ENCODE peak calls at places on chromosome 7, in four cellular contexts. M is progenitor cell of endocrine pancreas, U is tibial artery, O is esophagus muscularis mucosa. L is an unnamed sample.
A peak's percentile ranks its signal among the peaks of the same experiment; 100 is the strongest.

GRCh38 chr7:138919256-138919655 is 61.9 kb downstream of the KIAA1549 start:
- DNase-seq in M (no peak), U (no peak), O (no peak), L (no peak)

GRCh38 chr7:105297309-105297708 is 91.4 kb downstream of the SRPK2 start:
- DNase-seq in M (no peak), U (no peak), O (no peak), L (no peak)

GRCh38 chr7:83149466-83149865 is 13.2 kb downstream of the PCLO start:
- DNase-seq in M (no peak), U (no peak), O (no peak), L (no peak)

GRCh38 chr7:101020444-101020843 is 563 bp downstream of the MUC17 start:
- DNase-seq in M (no peak), U (no peak), O (no peak), L (no peak)

GRCh38 chr7:68411742-68412141 is 1186.5 kb upstream of the AUTS2 start:
- DNase-seq in M (no peak), U (no peak), O (no peak), L (no peak)

GRCh38 chr7:155455776-155456516 is 2.0 kb upstream of the EN2 start:
- DNase-seq in M (no peak), U (no peak), O (no peak), L (peak; percentile 46)

GRCh38 chr7:17716816-17717215 is 223.5 kb downstream of the SNX13 start:
- DNase-seq in M (no peak), U (no peak), O (no peak), L (no peak)

GRCh38 chr7:136940122-136940521 is 71.7 kb downstream of the CHRM2 start:
- DNase-seq in M (no peak), U (no peak), O (no peak), L (no peak)

GRCh38 chr7:107966701-107967100 is 36.3 kb downstream of the LAMB1 start:
- DNase-seq in M (no peak), U (no peak), O (no peak), L (no peak)

GRCh38 chr7:50502001-50502684 is 52.0 kb upstream of the FIGNL1 start:
- DNase-seq in M (no peak), U (peak; percentile 92), O (no peak), L (no peak)

GRCh38 chr7:155819186-155819585 is 6.9 kb upstream of the SHH start:
- DNase-seq in M (no peak), U (no peak), O (no peak), L (no peak)

GRCh38 chr7:136956232-136956631 is 87.8 kb downstream of the CHRM2 start:
- DNase-seq in M (no peak), U (no peak), O (no peak), L (no peak)

GRCh38 chr7:39501358-39501757 is 64.8 kb upstream of the YAE1 start:
- DNase-seq in M (no peak), U (no peak), O (no peak), L (no peak)

GRCh38 chr7:15057272-15057671 is 154.7 kb upstream of the DGKB start:
- DNase-seq in M (no peak), U (no peak), O (no peak), L (no peak)

GRCh38 chr7:45890902-45891461 is 2.7 kb downstream of the IGFBP1 start:
- DNase-seq in M (no peak), U (no peak), O (no peak), L (no peak)

GRCh38 chr7:105224884-105225651 is 163.7 kb downstream of the SRPK2 start:
- DNase-seq in M (no peak), U (no peak), O (no peak), L (peak; percentile 39)

GRCh38 chr7:69962077-69962855 is 364.0 kb downstream of the AUTS2 start:
- DNase-seq in M (no peak), U (no peak), O (no peak), L (no peak)

GRCh38 chr7:5397657-5398237 is 25.9 kb downstream of the TNRC18 start:
- DNase-seq in M (no peak), U (no peak), O (no peak), L (no peak)

GRCh38 chr7:5395246-5395645 is 28.4 kb downstream of the TNRC18 start:
- DNase-seq in M (no peak), U (no peak), O (no peak), L (peak; percentile 11)

GRCh38 chr7:5396999-5397656 is 26.5 kb downstream of the TNRC18 start:
- DNase-seq in M (no peak), U (peak; percentile 90), O (peak; percentile 95), L (peak; percentile 95)

GRCh38 chr7:5394264-5395105 is 29.1 kb downstream of the TNRC18 start:
- DNase-seq in M (no peak), U (no peak), O (no peak), L (peak; percentile 20)

GRCh38 chr7:5396542-5396941 is 27.1 kb downstream of the TNRC18 start:
- DNase-seq in M (no peak), U (no peak), O (no peak), L (peak; percentile 83)
- TF ChIP-seq CTCF in M (no peak), U (no peak), O (peak; percentile 22), L (peak; percentile 52)

GRCh38 chr7:44242091-44242490 is 41.3 kb downstream of the YKT6 start:
- DNase-seq in M (no peak), U (no peak), O (no peak), L (no peak)

GRCh38 chr7:44238116-44238695 is 37.4 kb downstream of the YKT6 start:
- DNase-seq in M (no peak), U (no peak), O (no peak), L (no peak)

GRCh38 chr7:44240376-44240775 is 39.6 kb downstream of the YKT6 start:
- DNase-seq in M (no peak), U (no peak), O (no peak), L (no peak)

GRCh38 chr7:44239361-44239760 is 38.6 kb downstream of the YKT6 start:
- DNase-seq in M (no peak), U (no peak), O (no peak), L (no peak)

GRCh38 chr7:44240983-44241510 is 40.3 kb downstream of the YKT6 start:
- DNase-seq in M (peak; percentile 38), U (peak; percentile 83), O (no peak), L (peak; percentile 92)
- TF ChIP-seq CTCF in M (peak; percentile 79), U (peak; percentile 79), O (peak; percentile 84), L (peak; percentile 92)

GRCh38 chr7:133789951-133790350 is 337.2 kb upstream of the LRGUK start:
- DNase-seq in M (no peak), U (no peak), O (no peak), L (no peak)
- TF ChIP-seq CTCF in M (no peak), U (no peak), O (no peak), L (no peak)

GRCh38 chr7:85821926-85822325 is 635.1 kb upstream of the SEMA3D start:
- DNase-seq in M (no peak), U (peak; percentile 53), O (no peak), L (no peak)
- TF ChIP-seq CTCF in M (no peak), U (no peak), O (no peak), L (no peak)

GRCh38 chr7:6266699-6267098 is 5.7 kb downstream of the CYTH3 start:
- DNase-seq in M (no peak), U (no peak), O (no peak), L (no peak)
- TF ChIP-seq CTCF in M (no peak), U (no peak), O (no peak), L (no peak)

GRCh38 chr7:55172161-55172560 is 153.3 kb downstream of the EGFR start:
- DNase-seq in M (no peak), U (no peak), O (no peak), L (no peak)

GRCh38 chr7:55172881-55173609 is 154.2 kb downstream of the EGFR start:
- DNase-seq in M (no peak), U (peak; percentile 54), O (no peak), L (no peak)

GRCh38 chr7:55174456-55174855 is 155.6 kb downstream of the EGFR start:
- DNase-seq in M (no peak), U (no peak), O (no peak), L (no peak)

GRCh38 chr7:55174856-55175255 is 156.0 kb downstream of the EGFR start:
- DNase-seq in M (no peak), U (no peak), O (no peak), L (no peak)

GRCh38 chr7:55173671-55174070 is 154.9 kb downstream of the EGFR start:
- DNase-seq in M (no peak), U (no peak), O (no peak), L (no peak)
- TF ChIP-seq CTCF in M (no peak), U (no peak), O (no peak), L (no peak)

GRCh38 chr7:11343136-11343535 is 369.5 kb downstream of the PHF14 start:
- DNase-seq in M (no peak), U (no peak), O (no peak), L (no peak)

GRCh38 chr7:11343818-11344413 is 370.2 kb downstream of the PHF14 start:
- DNase-seq in M (no peak), U (no peak), O (no peak), L (peak; percentile 4)

GRCh38 chr7:11346312-11346711 is 372.6 kb downstream of the PHF14 start:
- DNase-seq in M (no peak), U (no peak), O (no peak), L (no peak)

GRCh38 chr7:11345621-11346020 is 371.9 kb downstream of the PHF14 start:
- DNase-seq in M (no peak), U (no peak), O (no peak), L (no peak)

GRCh38 chr7:11341285-11341944 is 367.7 kb downstream of the PHF14 start:
- DNase-seq in M (no peak), U (no peak), O (no peak), L (no peak)
- TF ChIP-seq CTCF in M (peak; percentile 46), U (no peak), O (peak; percentile 33), L (peak; percentile 49)